ENCODE peak calls at places on chromosomes 12 and 14, in five cellular contexts. T is fibroblast of lung, X is mammary epithelial cell, P is astrocyte, Y is HCT116. L is an unnamed sample.
A peak's percentile ranks its signal among the peaks of the same experiment; 100 is the strongest.

GRCh38 chr14:90554341-90554740 is 157.5 kb downstream of the CALM1 start:
- DNase-seq in Y (no peak), P (no peak), X (no peak), T (no peak), L (no peak)

GRCh38 chr12:130345292-130345691 is 7.6 kb downstream of the PIWIL1 start:
- DNase-seq in T (no peak), Y (no peak), P (no peak), X (no peak), L (no peak)

GRCh38 chr12:2490746-2491145 is 304.0 kb upstream of the FKBP4 start:
- DNase-seq in Y (no peak), P (no peak), X (no peak), T (no peak), L (no peak)

GRCh38 chr12:80509781-80510556 is 65.9 kb downstream of the PTPRQ start:
- DNase-seq in P (peak; percentile 69), X (peak; percentile 5), T (peak; percentile 51), Y (no peak), L (no peak)

GRCh38 chr14:71236430-71236829 is 329.2 kb downstream of the PCNX1 start:
- DNase-seq in T (no peak), Y (no peak), X (no peak), P (no peak), L (no peak)

GRCh38 chr14:75051556-75051899 is 261 bp upstream of the MLH3 start:
- DNase-seq in T (no peak), X (no peak), P (no peak), Y (no peak), L (no peak)

GRCh38 chr12:43004908-43005307 is 415.4 kb upstream of the PRICKLE1 start:
- DNase-seq in T (no peak), P (no peak), X (no peak), Y (no peak), L (no peak)

GRCh38 chr12:43252585-43252984 is 299.4 kb downstream of the ADAMTS20 start:
- DNase-seq in Y (no peak), T (no peak), P (no peak), X (no peak), L (no peak)

GRCh38 chr12:39587247-39587646 is 32.4 kb downstream of the ABCD2 start:
- DNase-seq in Y (peak; percentile 19), P (no peak), T (peak; percentile 40), X (peak; percentile 20), L (no peak)

GRCh38 chr14:26577711-26578110 is 20.1 kb downstream of the NOVA1 start:
- DNase-seq in X (no peak), P (no peak), T (peak; percentile 9), Y (no peak), L (no peak)

GRCh38 chr14:101065696-101066694 is 162.5 kb upstream of the RTL1 start:
- DNase-seq in X (no peak), T (no peak), Y (no peak), P (no peak), L (no peak)

GRCh38 chr12:4031703-4032291 is 158.6 kb upstream of the PARP11 start:
- DNase-seq in P (peak; percentile 51), X (peak; percentile 69), Y (no peak), T (no peak), L (peak; percentile 60)

GRCh38 chr12:54358620-54358944 is 5.7 kb downstream of the GPR84 start:
- DNase-seq in P (no peak), Y (no peak), T (no peak), X (no peak), L (no peak)

GRCh38 chr12:97308576-97309198 is 153.9 kb upstream of the RMST start:
- DNase-seq in T (peak; percentile 75), X (peak; percentile 26), Y (peak; percentile 46), P (peak; percentile 42), L (peak; percentile 15)

GRCh38 chr14:50839048-50839447 is 8.1 kb upstream of the NIN start:
- DNase-seq in T (no peak), Y (no peak), P (no peak), X (peak; percentile 54), L (no peak)

DNA sequence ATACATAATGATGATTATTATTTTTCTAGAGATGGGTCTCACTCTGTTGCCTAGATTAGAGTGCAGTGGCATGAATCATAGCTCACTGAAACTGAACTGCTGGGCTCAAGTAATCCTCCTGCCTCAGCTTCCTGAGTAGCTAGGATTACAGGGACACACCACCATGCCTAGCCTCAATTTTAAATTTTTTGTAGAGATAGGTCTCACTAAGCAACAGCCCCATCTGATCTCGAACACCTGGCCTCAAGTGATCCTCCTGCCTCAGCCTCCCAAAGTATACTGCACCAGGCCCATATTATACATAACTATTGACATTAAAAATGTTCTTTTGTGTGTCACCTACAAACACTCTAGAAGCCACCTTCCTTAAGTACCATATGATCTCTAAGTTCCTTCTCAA is 3.4 kb downstream of the TXNRD1 start:
- DNase-seq in T (peak; percentile 45), P (peak; percentile 30), X (peak; percentile 70), Y (peak; percentile 19), L (no peak)
- H3K27ac ChIP-seq in T (peak overlapping the region; percentile 93), P (peak overlapping the region; percentile 93), X (peak overlapping the region; percentile 99), Y (peak overlapping the region; percentile 99), L (peak overlapping the region; percentile 95)

DNA sequence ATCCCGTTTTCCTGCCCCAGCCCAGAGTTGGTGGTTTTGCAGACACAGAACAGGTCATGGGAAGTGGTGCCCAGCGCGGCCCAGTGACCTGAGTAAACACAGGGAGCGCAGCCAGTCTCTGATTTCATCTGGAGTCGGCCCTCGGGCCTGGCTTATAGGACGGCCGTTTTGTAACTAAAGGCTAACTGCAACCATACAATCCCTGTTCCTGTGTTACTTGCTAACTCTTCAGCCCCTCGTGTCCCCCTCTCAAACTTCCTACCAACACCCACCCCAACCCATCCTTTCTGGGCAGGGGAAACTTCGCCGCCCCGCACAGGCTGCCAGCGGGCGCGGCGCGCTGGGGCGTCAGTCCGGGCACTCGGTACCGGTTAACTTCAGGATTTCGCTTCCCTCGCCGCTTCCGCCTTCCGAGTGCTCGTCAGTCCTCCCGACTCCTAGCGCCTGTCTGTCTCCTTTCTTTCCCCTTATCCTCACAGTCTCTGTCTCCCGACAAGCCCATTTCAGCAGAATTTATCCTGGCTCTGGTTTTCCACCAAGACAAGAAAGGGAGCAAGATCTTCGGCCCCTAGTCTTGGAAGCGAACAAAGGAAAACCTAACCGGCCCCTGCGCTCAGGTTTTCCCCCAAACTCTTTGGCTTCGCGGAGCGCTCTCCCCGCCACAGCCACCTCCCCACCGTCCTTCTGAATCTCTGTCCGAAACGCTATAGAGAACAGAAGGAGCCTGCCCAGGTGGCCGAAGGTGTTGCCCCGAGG is 2.0 kb downstream of the SIX1 start:
- DNase-seq in Y (no peak), T (peak; percentile 75), X (peak; percentile 54), P (no peak), L (no peak)
- TF ChIP-seq EZH2 in Y (no peak), T (peak; percentile 77), X (peak; percentile 61), P (peak; percentile 78), L (peak; percentile 74)

DNA sequence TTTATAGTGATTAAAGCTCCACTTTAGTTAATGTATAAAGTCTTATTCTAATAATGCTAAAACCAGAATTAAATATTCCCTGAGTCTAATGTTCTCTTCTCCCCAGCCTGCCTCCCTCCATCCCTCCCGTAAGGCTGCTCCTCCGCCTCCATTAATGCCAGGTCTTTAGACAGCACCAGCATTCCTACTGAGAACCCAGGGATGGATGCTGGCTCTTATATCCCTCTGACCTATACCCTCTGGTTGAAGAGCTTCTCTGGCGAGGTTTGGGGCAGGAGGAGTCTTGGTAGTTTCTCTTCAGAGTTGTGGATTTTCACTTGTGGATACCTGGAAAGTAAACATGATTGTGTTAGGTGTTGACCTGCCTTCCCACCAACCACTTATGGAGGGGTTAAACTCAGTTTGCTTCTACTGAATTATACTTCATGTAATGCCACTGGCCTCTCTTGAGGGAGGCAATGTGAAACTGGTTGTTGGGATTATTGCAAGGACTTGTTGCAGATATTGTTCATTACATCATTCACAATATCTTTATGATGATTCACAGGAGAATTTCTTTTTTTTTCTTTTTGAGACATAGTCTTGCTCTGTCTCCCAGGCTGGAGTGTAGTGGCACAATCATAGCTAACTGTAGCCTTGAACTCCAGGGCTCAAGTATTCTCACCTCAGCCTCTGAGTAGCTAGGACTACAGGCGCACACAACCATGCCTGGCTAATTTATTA is 11.1 kb upstream of the SMAGP start:
- DNase-seq in T (peak; percentile 70), P (peak; percentile 45), Y (no peak), X (peak; percentile 77), L (no peak)
- H3K27ac ChIP-seq in T (no peak overlapping the region), P (no peak overlapping the region), Y (no peak overlapping the region), X (peak overlapping the region; percentile 52), L (peak overlapping the region; percentile 78)

GRCh38 chr12:5102261-5102789 is 58.6 kb downstream of the KCNA5 start:
- DNase-seq in Y (no peak), X (peak; percentile 15), T (peak; percentile 47), P (peak; percentile 73), L (no peak)
- TF ChIP-seq EZH2 in Y (no peak), X (no peak), T (no peak), P (no peak), L (no peak)

GRCh38 chr12:67911293-67911637 is 78.0 kb upstream of the IFNG-AS1 start:
- DNase-seq in Y (no peak), T (peak; percentile 18), X (no peak), P (peak; percentile 71), L (no peak)
- H3K27ac ChIP-seq in Y (no peak overlapping the region), T (peak overlapping the region; percentile 74), X (peak overlapping the region; percentile 53), P (peak overlapping the region; percentile 98), L (peak overlapping the region; percentile 88)

DNA sequence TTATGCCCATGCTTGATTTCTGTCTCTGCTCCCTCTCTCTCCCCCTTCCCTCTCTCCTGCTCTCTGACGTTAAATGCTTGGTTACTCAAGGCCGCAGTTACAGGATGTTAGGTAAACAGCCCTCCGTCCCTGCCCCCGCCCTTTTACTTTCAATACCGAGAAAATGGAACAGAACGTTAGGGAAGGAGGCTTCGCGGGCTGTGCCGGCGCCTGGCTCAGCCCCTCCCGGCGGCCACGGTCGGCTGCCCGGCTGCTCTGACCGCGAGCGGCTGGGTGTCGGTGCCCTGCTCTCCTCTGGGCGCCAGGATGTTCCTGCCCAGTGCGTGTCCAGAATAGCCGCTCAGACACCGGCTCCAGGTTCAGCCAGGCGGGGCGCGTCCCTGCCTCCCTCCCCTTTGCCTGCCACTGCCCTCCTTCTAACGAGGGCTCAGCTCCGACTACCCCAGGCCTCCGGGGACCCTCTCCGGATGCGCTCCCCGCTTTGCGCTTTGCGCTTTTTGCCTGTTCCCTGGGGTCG is 166.1 kb downstream of the ADCK1 start:
- DNase-seq in P (peak; percentile 36), T (peak; percentile 11), X (peak; percentile 41), Y (no peak), L (no peak)
- TF ChIP-seq EZH2 in P (no peak), T (no peak), X (no peak), Y (no peak), L (no peak)